ENCODE peak calls at places on chromosome 1, in seven cellular contexts. A is esophagus muscularis mucosa, N is HT-29, R is endothelial cell of umbilical vein, K is NCI-H1417 treated with DMSO at 0.1 percent for 48 hours, Q is substantia nigra, E is NCI-H1694 treated with DMSO at 0.1 percent for 48 hours. B is an unnamed sample.

GRCh38 chr1:204380293-204380831 is 20.6 kb upstream of the PLEKHA6 start:
- DNase-seq in A (no peak), N (no peak), R (no peak), K (no peak), Q (no peak), E (no peak), B (no peak)

GRCh38 chr1:93519196-93519825 is 71.4 kb downstream of the FNBP1L start:
- DNase-seq in A (no peak), N (no peak), R (no peak), K (no peak), Q (no peak), E (no peak), B (no peak)

GRCh38 chr1:4657244-4657789 is 2.9 kb downstream of the AJAP1 start:
- DNase-seq in A (no peak), N (no peak), R (no peak), K (no peak), Q (no peak), E (no peak), B (no peak)

GRCh38 chr1:79197421-79197820 is 190.9 kb upstream of the ADGRL4 start:
- DNase-seq in A (no peak), N (peak; percentile 56), R (peak; percentile 64), K (no peak), Q (no peak), E (no peak), B (no peak)

GRCh38 chr1:74502432-74502831 is 10.0 kb downstream of the LRRC53 start:
- DNase-seq in A (no peak), N (peak; percentile 47), R (peak; percentile 34), K (no peak), Q (no peak), E (no peak), B (no peak)

GRCh38 chr1:27127419-27127818 is 27.5 kb downstream of the SLC9A1 start:
- DNase-seq in A (no peak), N (peak; percentile 37), R (no peak), K (no peak), Q (no peak), E (no peak), B (no peak)

GRCh38 chr1:173297798-173298391 is 90.8 kb upstream of the TNFSF4 start:
- DNase-seq in A (no peak), N (no peak), R (peak; percentile 1), K (no peak), Q (no peak), E (no peak), B (no peak)

GRCh38 chr1:81509619-81510018 is 291.1 kb upstream of the ADGRL2 start:
- DNase-seq in A (no peak), N (no peak), R (no peak), K (no peak), Q (no peak), E (no peak), B (no peak)

B was measured in occipital lobe.